ENCODE peak calls at places on chromosomes 7 and 10, in four cellular contexts. Y is pancreas, Q is uterus, V is prostate gland. T is an unnamed sample. For H3K36me3 and H3K27me3, the result is how much of the 10 kb centered on the place peaks cover.

GRCh38 chr7:87784424-87784823 is 91.7 kb downstream of the SLC25A40 start:
- DNase-seq in Y (no peak), Q (no peak), V (no peak), T (no peak)

GRCh38 chr10:105252908-105253307 is 611.8 kb downstream of the SORCS3 start:
- DNase-seq in Y (no peak), Q (no peak), V (no peak), T (no peak)

GRCh38 chr10:129815898-129816665 is 148.0 kb downstream of the EBF3 start:
- DNase-seq in Y (no peak), Q (no peak), V (no peak), T (no peak)

GRCh38 chr7:1978656-1979590 is 253.8 kb downstream of the MAD1L1 start:
- DNase-seq in Y (no peak), Q (no peak), V (no peak), T (peak)

GRCh38 chr10:4008676-4009382 is 223.8 kb upstream of the KLF6 start:
- DNase-seq in Y (no peak), Q (no peak), V (no peak), T (no peak)

GRCh38 chr7:16915405-16915804 is 33.6 kb upstream of the AGR3 start:
- DNase-seq in Y (no peak), Q (no peak), V (no peak), T (no peak)

GRCh38 chr10:17357781-17358180 is 96.6 kb downstream of the ST8SIA6 start:
- DNase-seq in Y (no peak), Q (no peak), V (no peak), T (no peak)

GRCh38 chr7:131223151-131223550 is 104.5 kb upstream of the MKLN1 start:
- DNase-seq in Y (no peak), Q (no peak), V (no peak), T (no peak)

GRCh38 chr10:47254611-47255010 is 45.4 kb upstream of the GDF10 start:
- DNase-seq in Y (peak), Q (no peak), V (peak), T (no peak)

GRCh38 chr10:100518761-100519241 is 860 bp downstream of the SEC31B start:
- DNase-seq in Y (peak), Q (no peak), V (peak), T (peak)

GRCh38 chr10:14173706-14174594 is 156.8 kb downstream of the FRMD4A start:
- DNase-seq in Y (no peak), Q (no peak), V (peak), T (no peak)

GRCh38 chr10:69089638-69090599 is 2.0 kb downstream of the SRGN start:
- DNase-seq in Y (no peak), Q (no peak), V (no peak), T (no peak)

GRCh38 chr10:70603439-70603778 is 868 bp upstream of the PRF1 start:
- DNase-seq in Y (no peak), Q (no peak), V (no peak), T (no peak)

GRCh38 chr10:123380491-123381085 is 226.4 kb downstream of the BUB3 start:
- DNase-seq in Y (no peak), Q (no peak), V (no peak), T (no peak)

GRCh38 chr10:25465582-25466372 is 291.0 kb downstream of the GPR158 start:
- DNase-seq in Y (no peak), Q (no peak), V (no peak), T (no peak)

GRCh38 chr7:100604078-100604975 is 2.2 kb downstream of the PCOLCE start:
- DNase-seq in Y (peak), Q (peak), V (peak), T (peak)

GRCh38 chr7:72048420-72048819 is 363.7 kb downstream of the CALN1 start:
- DNase-seq in Y (no peak), Q (no peak), V (no peak), T (no peak)

GRCh38 chr7:9719303-9719702 is 1254.4 kb upstream of the PHF14 start:
- DNase-seq in Y (no peak), Q (no peak), V (no peak), T (no peak)

GRCh38 chr7:68371985-68372384 is 1226.3 kb upstream of the AUTS2 start:
- DNase-seq in Y (no peak), Q (no peak), V (no peak), T (no peak)

GRCh38 chr10:132050191-132050590 is 15.6 kb upstream of the JAKMIP3 start:
- DNase-seq in Y (no peak), Q (no peak), V (no peak), T (no peak)

GRCh38 chr10:128125416-128125943 is 743 bp downstream of the MKI67 start:
- DNase-seq in Y (no peak), Q (no peak), V (no peak), T (peak)

GRCh38 chr10:4546500-4546899 is 279.5 kb upstream of the AKR1E2 start:
- DNase-seq in Y (no peak), Q (no peak), V (no peak), T (no peak)

GRCh38 chr7:47153076-47153475 is 428.8 kb downstream of the TNS3 start:
- DNase-seq in Y (peak), Q (no peak), V (peak), T (no peak)

GRCh38 chr7:8371742-8372141 is 61.7 kb upstream of the NXPH1 start:
- DNase-seq in Y (no peak), Q (no peak), V (no peak), T (no peak)

GRCh38 chr10:70579234-70580002 is 23.1 kb downstream of the PRF1 start:
- DNase-seq in Y (no peak), Q (no peak), V (no peak), T (no peak)

GRCh38 chr7:149261829-149262617 is at the start of gene ZNF783:
- DNase-seq in Y (peak), Q (peak), V (peak), T (peak)

GRCh38 chr10:101933976-101934375 is 90.4 kb upstream of the KCNIP2 start:
- DNase-seq in Y (no peak), Q (no peak), V (no peak), T (no peak)

GRCh38 chr10:97065128-97065527 is 120.6 kb downstream of the SLIT1 start:
- DNase-seq in Y (no peak), Q (no peak), V (no peak), T (no peak)

GRCh38 chr10:22259280-22259679 is 41.5 kb upstream of the EBLN1 start:
- DNase-seq in Y (no peak), Q (no peak), V (no peak), T (no peak)

GRCh38 chr7:22399546-22399945 is 42.6 kb upstream of the RAPGEF5 start:
- DNase-seq in Y (no peak), Q (no peak), V (no peak), T (no peak)

GRCh38 chr10:70494536-70494935 is 16.0 kb downstream of the PALD1 start:
- DNase-seq in Y (no peak), Q (no peak), V (no peak), T (peak)

GRCh38 chr7:157255201-157255606 is 81.6 kb upstream of the DNAJB6 start:
- DNase-seq in Y (no peak), Q (no peak), V (no peak), T (no peak)
- H3K36me3 ChIP-seq in Y (under half), Q (under half), V (under half), T (half or more)

DNA sequence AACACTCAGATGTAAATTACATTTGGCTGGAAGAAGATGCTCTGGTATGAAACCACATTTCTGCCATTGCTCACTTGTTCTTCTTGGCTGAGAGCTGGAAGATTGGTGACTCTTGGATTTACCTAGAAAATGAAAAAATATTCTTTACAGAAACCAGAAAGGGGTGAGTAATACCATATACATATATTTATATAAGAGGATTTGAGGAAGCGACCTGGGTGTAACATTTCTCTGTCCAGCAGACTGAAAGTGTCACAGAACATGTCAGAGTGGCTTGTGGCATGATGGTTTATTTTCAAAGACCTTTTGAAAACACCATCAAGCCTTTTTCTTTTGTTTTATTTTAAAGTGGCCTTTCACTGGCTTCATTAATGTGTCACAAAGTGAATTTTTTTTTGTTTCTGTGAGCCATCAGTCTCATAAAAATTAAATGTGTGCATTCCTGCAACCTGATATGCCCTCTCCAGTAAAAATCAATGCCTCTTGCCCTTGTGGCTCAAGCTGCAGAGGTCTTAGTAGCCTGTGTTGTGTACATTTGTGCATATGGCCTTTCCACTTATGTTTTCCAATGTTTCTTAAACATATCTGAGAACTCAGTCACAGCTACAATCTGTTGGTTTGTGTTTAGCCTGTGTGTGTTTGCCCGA is 23.5 kb downstream of the CREB5 start:
- DNase-seq in Y (no peak), Q (no peak), V (no peak), T (no peak)
- H3K27me3 ChIP-seq in Y (under half), Q (under half), V (under half), T (under half)

GRCh38 chr7:140677496-140677895 is 4.8 kb downstream of the ADCK2 start:
- DNase-seq in Y (no peak), Q (no peak), V (no peak), T (no peak)

GRCh38 chr7:140675726-140676125 is 3.0 kb downstream of the ADCK2 start:
- DNase-seq in Y (no peak), Q (no peak), V (no peak), T (no peak)

GRCh38 chr7:140674356-140674800 is 1.6 kb downstream of the ADCK2 start:
- DNase-seq in Y (no peak), Q (no peak), V (no peak), T (peak)

GRCh38 chr7:140674899-140675701 is 2.4 kb downstream of the ADCK2 start:
- DNase-seq in Y (no peak), Q (no peak), V (no peak), T (no peak)

GRCh38 chr7:140676303-140676702 is 3.6 kb downstream of the ADCK2 start:
- DNase-seq in Y (no peak), Q (no peak), V (no peak), T (no peak)
- H3K36me3 ChIP-seq in Y (under half), Q (under half), V (under half), T (under half)

GRCh38 chr7:81183326-81183725 is 264.5 kb upstream of the SEMA3C start:
- DNase-seq in Y (no peak), Q (no peak), V (no peak), T (no peak)
- H3K27me3 ChIP-seq in Y (under half), Q (under half), V (under half), T (under half)

GRCh38 chr10:38102889-38103288 is 8.8 kb downstream of the ZNF37A start:
- DNase-seq in Y (no peak), Q (no peak), V (no peak), T (no peak)
- H3K36me3 ChIP-seq in Y (under half), Q (under half), V (under half), T (under half)

GRCh38 chr7:31648288-31648687 is 38.7 kb upstream of the PPP1R17 start:
- DNase-seq in Y (no peak), Q (no peak), V (no peak), T (no peak)

GRCh38 chr7:31651234-31651633 is 35.8 kb upstream of the PPP1R17 start:
- DNase-seq in Y (no peak), Q (no peak), V (no peak), T (no peak)

GRCh38 chr7:31651800-31652326 is 35.2 kb upstream of the PPP1R17 start:
- DNase-seq in Y (no peak), Q (no peak), V (no peak), T (no peak)

GRCh38 chr7:31642681-31643115 is 44.3 kb upstream of the PPP1R17 start:
- DNase-seq in Y (no peak), Q (no peak), V (no peak), T (no peak)

DNA sequence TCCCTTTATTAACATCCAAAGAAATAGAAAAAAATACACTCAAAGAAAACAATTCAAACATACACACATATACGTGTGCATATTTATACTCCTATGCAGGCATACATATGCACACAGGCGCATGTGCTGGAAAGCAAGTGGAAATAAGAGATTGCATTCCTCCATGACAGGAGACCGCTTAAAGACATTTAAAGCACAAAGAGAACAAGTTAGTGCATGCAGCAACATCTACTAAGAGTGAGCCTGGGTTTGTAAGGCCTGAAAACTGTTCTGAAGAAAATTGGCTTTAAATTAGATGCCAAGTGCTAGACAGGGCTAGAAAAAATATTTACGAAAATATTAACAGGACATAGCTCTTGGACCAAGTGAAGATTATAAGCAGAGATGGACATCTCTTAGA is 40.0 kb upstream of the PPP1R17 start:
- DNase-seq in Y (no peak), Q (no peak), V (no peak), T (no peak)
- H3K27me3 ChIP-seq in Y (under half), Q (under half), V (under half), T (under half)

GRCh38 chr10:28541695-28542365 is 8.9 kb downstream of the WAC start:
- DNase-seq in Y (no peak), Q (no peak), V (no peak), T (no peak)

GRCh38 chr10:28545967-28546644 is 13.2 kb downstream of the WAC start:
- DNase-seq in Y (no peak), Q (no peak), V (no peak), T (no peak)

GRCh38 chr10:28544058-28544457 is 11.1 kb downstream of the WAC start:
- DNase-seq in Y (no peak), Q (no peak), V (no peak), T (no peak)

GRCh38 chr10:28540145-28540544 is 7.2 kb downstream of the WAC start:
- DNase-seq in Y (no peak), Q (no peak), V (no peak), T (no peak)

DNA sequence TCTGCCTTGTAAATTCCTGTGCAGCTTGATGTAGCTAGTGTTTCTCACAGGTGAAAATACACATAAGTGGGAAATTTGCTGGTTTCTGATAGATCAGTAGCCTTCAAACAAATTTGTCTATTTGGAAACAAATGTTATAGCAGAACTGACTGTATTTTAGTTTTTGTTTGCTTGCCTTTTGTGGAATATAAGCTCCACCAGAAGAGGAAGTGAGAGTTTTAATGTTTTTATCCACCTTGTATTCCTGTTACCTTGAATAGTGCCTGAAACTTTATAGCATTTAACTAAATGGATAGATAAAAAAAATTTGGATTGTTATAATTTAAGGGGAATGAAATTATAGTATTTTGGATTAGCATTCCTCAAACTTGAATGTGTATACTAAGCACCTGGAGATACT is 9.8 kb downstream of the WAC start:
- DNase-seq in Y (no peak), Q (no peak), V (no peak), T (no peak)
- H3K36me3 ChIP-seq in Y (under half), Q (under half), V (under half), T (half or more)

GRCh38 chr7:15684834-15685233 is 1.6 kb downstream of the MEOX2 start:
- DNase-seq in Y (no peak), Q (peak), V (no peak), T (no peak)

GRCh38 chr7:15685358-15686181 is 913 bp downstream of the MEOX2 start:
- DNase-seq in Y (no peak), Q (peak), V (no peak), T (peak)

GRCh38 chr7:15686957-15687644 is 618 bp upstream of the MEOX2 start:
- DNase-seq in Y (no peak), Q (peak), V (no peak), T (no peak)

GRCh38 chr7:15687645-15688025 is 1.2 kb upstream of the MEOX2 start:
- DNase-seq in Y (no peak), Q (peak), V (no peak), T (no peak)

GRCh38 chr7:15686209-15686956 is at the start of gene MEOX2:
- DNase-seq in Y (peak), Q (peak), V (no peak), T (peak)
- H3K27me3 ChIP-seq in Y (under half), Q (under half), V (under half), T (under half)

GRCh38 chr7:44050915-44051560 is 6.5 kb downstream of the DBNL start:
- DNase-seq in Y (peak), Q (no peak), V (no peak), T (no peak)
- H3K36me3 ChIP-seq in Y (under half), Q (under half), V (under half), T (half or more)

T was measured in lower lobe of right lung.